ENCODE peak calls at places on chromosomes 1 and 21, in six cellular contexts. N is GM03348; V is LHCN-M2; K is foreskin fibroblast; C is dermis microvascular lymphatic vessel endothelial cell; I is activated naive CD4-positive, alpha-beta T cell. H is an unnamed sample.

GRCh38 chr1:169891539-169891885 is 2.2 kb downstream of the SCYL3 start:
- DNase-seq in N (no peak), V (no peak), K (no peak), C (no peak), I (no peak), H (no peak)

GRCh38 chr21:26491663-26492062 is 81.4 kb downstream of the CYYR1 start:
- DNase-seq in N (no peak), V (no peak), K (no peak), C (no peak), I (no peak), H (no peak)

GRCh38 chr1:113133038-113133437 is 60.0 kb downstream of the LRIG2 start:
- DNase-seq in N (no peak), V (no peak), K (no peak), C (no peak), I (no peak), H (no peak)

GRCh38 chr1:226656601-226657277 is 82.3 kb downstream of the ITPKB start:
- DNase-seq in N (peak), V (no peak), K (peak), C (no peak), I (no peak), H (peak)

GRCh38 chr1:205258313-205259176 is 30.8 kb downstream of the TMCC2 start:
- DNase-seq in N (peak), V (peak), K (peak), C (no peak), I (no peak), H (peak)

GRCh38 chr1:36650200-36651065 is 167.7 kb upstream of the CSF3R start:
- DNase-seq in N (peak), V (peak), K (peak), C (peak), I (peak), H (peak)

GRCh38 chr1:108639899-108640560 is 20.9 kb downstream of the HENMT1 start:
- DNase-seq in N (no peak), V (no peak), K (no peak), C (no peak), I (no peak), H (no peak)

GRCh38 chr1:119440908-119441307 is 26.0 kb downstream of the HSD3B2 start:
- DNase-seq in N (no peak), V (no peak), K (no peak), C (no peak), I (no peak), H (no peak)

GRCh38 chr21:28419110-28419509 is 573.6 kb downstream of the LTN1 start:
- DNase-seq in N (peak), V (peak), K (peak), C (no peak), I (no peak), H (no peak)

GRCh38 chr1:218384576-218384975 is 39.4 kb downstream of the TGFB2 start:
- DNase-seq in N (peak), V (peak), K (peak), C (peak), I (no peak), H (no peak)

GRCh38 chr1:48760889-48761288 is 15.8 kb downstream of the BEND5 start:
- DNase-seq in N (no peak), V (no peak), K (peak), C (no peak), I (no peak), H (no peak)

H was measured in Right ventricle myocardium superior.